ENCODE peak calls at places on chromosome 14, in five cellular contexts. X is cardiac muscle cell, N is GM18507, K is psoas muscle, S is iPS-NIHi11. U is an unnamed sample.

GRCh38 chr14:56731187-56731586 is 79.1 kb downstream of the OTX2 start:
- DNase-seq in X (no peak), N (no peak), K (no peak), S (no peak), U (no peak)

GRCh38 chr14:64726585-64726890 is 22.3 kb downstream of the PLEKHG3 start:
- DNase-seq in X (no peak), N (no peak), K (no peak), S (no peak), U (no peak)

GRCh38 chr14:70698288-70698687 is 56.6 kb downstream of the TTC9 start:
- DNase-seq in X (peak), N (no peak), K (no peak), S (no peak), U (no peak)

GRCh38 chr14:31913370-31913769 is 163.7 kb upstream of the ARHGAP5 start:
- DNase-seq in X (no peak), N (no peak), K (no peak), S (no peak), U (no peak)

GRCh38 chr14:77099425-77100167 is 1.5 kb downstream of the CIPC start:
- DNase-seq in X (peak), N (no peak), K (no peak), S (no peak), U (no peak)

GRCh38 chr14:68771631-68772030 is 21.2 kb downstream of the ZFP36L1 start:
- DNase-seq in X (no peak), N (no peak), K (no peak), S (no peak), U (peak)

GRCh38 chr14:92986254-92987147 is 63.6 kb downstream of the CHGA start:
- DNase-seq in X (peak), N (no peak), K (no peak), S (no peak), U (peak)

GRCh38 chr14:75612157-75612556 is 33.7 kb downstream of the FLVCR2 start:
- DNase-seq in X (no peak), N (no peak), K (no peak), S (no peak), U (no peak)

GRCh38 chr14:99374964-99375363 is 103.0 kb upstream of the BCL11B start:
- DNase-seq in X (no peak), N (no peak), K (no peak), S (no peak), U (no peak)

GRCh38 chr14:79016828-79017505 is 846.8 kb downstream of the NRXN3 start:
- DNase-seq in X (peak), N (no peak), K (no peak), S (no peak), U (no peak)

GRCh38 chr14:35932659-35933159 is 106.6 kb downstream of the BRMS1L start:
- DNase-seq in X (no peak), N (no peak), K (no peak), S (no peak), U (no peak)

GRCh38 chr14:99038401-99038800 is 233.6 kb downstream of the BCL11B start:
- DNase-seq in X (peak), N (no peak), K (no peak), S (no peak), U (no peak)

GRCh38 chr14:32472512-32473472 is 143.7 kb downstream of the AKAP6 start:
- DNase-seq in X (peak), N (no peak), K (peak), S (peak), U (no peak)

GRCh38 chr14:99125616-99126431 is 146.2 kb downstream of the BCL11B start:
- DNase-seq in X (no peak), N (no peak), K (no peak), S (no peak), U (no peak)

GRCh38 chr14:101877766-101878165 is 86.6 kb upstream of the DYNC1H1 start:
- DNase-seq in X (no peak), N (no peak), K (no peak), S (no peak), U (no peak)

GRCh38 chr14:72888636-72889201 is 5.2 kb downstream of the DPF3 start:
- DNase-seq in X (no peak), N (no peak), K (no peak), S (no peak), U (no peak)

GRCh38 chr14:24094839-24095195 is 706 bp downstream of the PCK2 start:
- DNase-seq in X (peak), N (no peak), K (no peak), S (no peak), U (no peak)

GRCh38 chr14:73502017-73502619 is 11.4 kb downstream of the RIOX1 start:
- DNase-seq in X (peak), N (no peak), K (no peak), S (no peak), U (no peak)

GRCh38 chr14:73264896-73265720 is 27.8 kb downstream of the PAPLN start:
- DNase-seq in X (no peak), N (no peak), K (no peak), S (no peak), U (no peak)

GRCh38 chr14:101557811-101558738 is 3.2 kb upstream of the DIO3 start:
- DNase-seq in X (peak), N (no peak), K (peak), S (no peak), U (peak)

GRCh38 chr14:83548061-83548839 is 1981.7 kb upstream of the FLRT2 start:
- DNase-seq in X (peak), N (no peak), K (no peak), S (no peak), U (no peak)

GRCh38 chr14:68526420-68527105 is 266.3 kb downstream of the ZFP36L1 start:
- DNase-seq in X (no peak), N (no peak), K (no peak), S (no peak), U (peak)

GRCh38 chr14:22837059-22837749 is 819 bp downstream of the MMP14 start:
- DNase-seq in X (peak), N (no peak), K (no peak), S (no peak), U (peak)

GRCh38 chr14:54566410-54567223 is at the start of gene SAMD4A:
- DNase-seq in X (peak), N (no peak), K (peak), S (peak), U (peak)

GRCh38 chr14:75452900-75453816 is 25.3 kb downstream of the JDP2 start:
- DNase-seq in X (peak), N (no peak), K (peak), S (peak), U (peak)

GRCh38 chr14:105197274-105197673 is 16.2 kb upstream of the NUDT14 start:
- DNase-seq in X (peak), N (no peak), K (no peak), S (no peak), U (no peak)

GRCh38 chr14:88710709-88711108 is 82.0 kb downstream of the EML5 start:
- DNase-seq in X (no peak), N (no peak), K (no peak), S (no peak), U (no peak)

GRCh38 chr14:51963164-51963733 is 26.1 kb upstream of the RTRAF start:
- DNase-seq in X (peak), N (no peak), K (no peak), S (no peak), U (no peak)

GRCh38 chr14:50714452-50715073 is 46.5 kb upstream of the SAV1 start:
- DNase-seq in X (peak), N (peak), K (no peak), S (peak), U (no peak)

GRCh38 chr14:77469041-77469440 is 11.1 kb downstream of the AHSA1 start:
- DNase-seq in X (no peak), N (no peak), K (no peak), S (no peak), U (no peak)

GRCh38 chr14:101761032-101761880 is at the start of gene PPP2R5C:
- DNase-seq in X (peak), N (peak), K (peak), S (peak), U (peak)

U was measured in tibial artery.